ENCODE peak calls at places on chromosomes 3 and 15, in five cellular contexts. E is heart left ventricle, Y is endothelial cell of umbilical vein, N is uterus, I is stomach. X is an unnamed sample.

GRCh38 chr15:75032391-75032790 is 9.0 kb downstream of the PPCDC start:
- DNase-seq in E (no peak), Y (peak), N (no peak), I (no peak), X (no peak)

GRCh38 chr15:22811640-22812039 is 25.2 kb downstream of the NIPA1 start:
- DNase-seq in E (no peak), Y (no peak), N (no peak), I (peak), X (no peak)

GRCh38 chr3:65583203-65583602 is 455.5 kb downstream of the MAGI1 start:
- DNase-seq in E (no peak), Y (no peak), N (no peak), I (no peak), X (no peak)

GRCh38 chr15:33844186-33844585 is 124.1 kb upstream of the CHRM5 start:
- DNase-seq in E (no peak), Y (no peak), N (no peak), I (no peak), X (no peak)

GRCh38 chr3:99627062-99627826 is 11.2 kb upstream of the COL8A1 start:
- DNase-seq in E (no peak), Y (peak), N (no peak), I (no peak), X (no peak)

GRCh38 chr3:156711113-156711512 is 36.7 kb downstream of the TIPARP start:
- DNase-seq in E (no peak), Y (no peak), N (no peak), I (no peak), X (no peak)

GRCh38 chr3:174097686-174098085 is 700.1 kb downstream of the NLGN1 start:
- DNase-seq in E (no peak), Y (no peak), N (no peak), I (no peak), X (no peak)

GRCh38 chr3:57556459-57557087 is 499 bp downstream of the PDE12 start:
- DNase-seq in E (no peak), Y (no peak), N (no peak), I (peak), X (no peak)

GRCh38 chr3:47949979-47950378 is 66.2 kb downstream of the MAP4 start:
- DNase-seq in E (no peak), Y (no peak), N (no peak), I (no peak), X (no peak)

GRCh38 chr3:178181784-178182183 is 354.5 kb upstream of the KCNMB2 start:
- DNase-seq in E (no peak), Y (no peak), N (no peak), I (no peak), X (no peak)

GRCh38 chr3:26460975-26461374 is 161.6 kb upstream of the LRRC3B start:
- DNase-seq in E (no peak), Y (no peak), N (no peak), I (no peak), X (no peak)

GRCh38 chr3:17935217-17935616 is 192.8 kb upstream of the TBC1D5 start:
- DNase-seq in E (no peak), Y (no peak), N (no peak), I (no peak), X (no peak)

GRCh38 chr15:94542391-94542790 is 311.0 kb downstream of the MCTP2 start:
- DNase-seq in E (no peak), Y (no peak), N (no peak), I (no peak), X (no peak)

GRCh38 chr15:95252404-95252803 is 1021.0 kb downstream of the MCTP2 start:
- DNase-seq in E (no peak), Y (peak), N (no peak), I (no peak), X (no peak)

GRCh38 chr3:45170071-45170470 is 23.9 kb upstream of the CDCP1 start:
- DNase-seq in E (peak), Y (no peak), N (no peak), I (no peak), X (no peak)

GRCh38 chr15:93203036-93203435 is 114.0 kb upstream of the RGMA start:
- DNase-seq in E (no peak), Y (no peak), N (no peak), I (no peak), X (no peak)

GRCh38 chr15:74317820-74318375 is 49.5 kb downstream of the CYP11A1 start:
- DNase-seq in E (peak), Y (no peak), N (peak), I (no peak), X (no peak)

GRCh38 chr3:30553641-30554316 is 52.6 kb upstream of the TGFBR2 start:
- DNase-seq in E (no peak), Y (no peak), N (no peak), I (no peak), X (no peak)

GRCh38 chr3:72338942-72339749 is 509.1 kb downstream of the SHQ1 start:
- DNase-seq in E (no peak), Y (peak), N (peak), I (peak), X (no peak)

GRCh38 chr3:67402873-67403272 is 251.5 kb downstream of the SUCLG2 start:
- DNase-seq in E (no peak), Y (no peak), N (no peak), I (no peak), X (no peak)
- TF ChIP-seq CTCF in E (no peak), Y (no peak), N (no peak), I (no peak), X (no peak)

GRCh38 chr3:4979401-4980228 is at the start of gene BHLHE40:
- DNase-seq in E (peak), Y (peak), N (no peak), I (no peak), X (no peak)

GRCh38 chr3:4981688-4982494 is 2.7 kb downstream of the BHLHE40 start:
- DNase-seq in E (no peak), Y (peak), N (no peak), I (no peak), X (no peak)

GRCh38 chr3:4982773-4983738 is 3.8 kb downstream of the BHLHE40 start:
- DNase-seq in E (no peak), Y (peak), N (no peak), I (no peak), X (no peak)

GRCh38 chr3:4980229-4981159 is 1.3 kb downstream of the BHLHE40 start:
- DNase-seq in E (peak), Y (peak), N (peak), I (peak), X (peak)

GRCh38 chr3:4981160-4981687 is 2.0 kb downstream of the BHLHE40 start:
- DNase-seq in E (no peak), Y (peak), N (no peak), I (no peak), X (no peak)
- TF ChIP-seq POLR2A in E (no peak), Y (no peak), N (no peak), I (no peak), X (no peak)

GRCh38 chr15:44023176-44023575 is 171.9 kb downstream of the FRMD5 start:
- DNase-seq in E (no peak), Y (peak), N (no peak), I (no peak), X (no peak)
- TF ChIP-seq CTCF in E (no peak), Y (peak), N (no peak), I (no peak), X (no peak)

GRCh38 chr3:53881691-53882593 is at the start of gene ACTR8:
- DNase-seq in E (peak), Y (peak), N (peak), I (peak), X (peak)
- TF ChIP-seq POLR2A in E (no peak), Y (peak), N (peak), I (peak), X (no peak)

GRCh38 chr15:65081758-65082157 is 5.2 kb downstream of the KBTBD13 start:
- DNase-seq in E (no peak), Y (no peak), N (no peak), I (no peak), X (no peak)

GRCh38 chr15:65085207-65085753 is 8.7 kb downstream of the KBTBD13 start:
- DNase-seq in E (no peak), Y (no peak), N (no peak), I (no peak), X (no peak)

GRCh38 chr15:65084500-65085206 is 8.1 kb downstream of the KBTBD13 start:
- DNase-seq in E (no peak), Y (no peak), N (no peak), I (no peak), X (no peak)

GRCh38 chr15:65082303-65082958 is 5.9 kb downstream of the KBTBD13 start:
- DNase-seq in E (no peak), Y (no peak), N (no peak), I (no peak), X (no peak)

DNA sequence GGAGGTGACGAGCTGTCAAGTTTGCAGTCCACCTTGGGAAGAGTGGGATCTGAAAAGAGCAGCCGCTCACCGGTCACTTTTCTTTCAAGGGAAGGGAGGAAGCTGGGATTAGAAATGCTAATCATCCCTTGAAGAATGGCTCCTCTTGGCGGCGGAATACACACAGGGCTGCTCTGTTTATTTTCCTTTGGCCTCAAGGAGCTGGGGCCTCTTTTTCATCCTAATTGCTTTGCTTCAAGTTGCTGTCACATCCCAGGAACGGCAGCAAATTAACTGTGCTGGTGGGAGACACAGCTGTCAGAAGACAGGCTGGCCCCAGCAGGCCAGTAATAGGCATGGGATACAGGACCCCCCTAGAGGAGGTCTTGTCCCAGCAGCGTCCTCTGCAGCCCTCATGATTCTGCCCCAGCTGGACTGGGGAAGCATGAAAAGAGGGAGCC is 6.7 kb downstream of the KBTBD13 start:
- DNase-seq in E (no peak), Y (no peak), N (peak), I (no peak), X (no peak)
- TF ChIP-seq CTCF in E (no peak), Y (no peak), N (peak), I (no peak), X (no peak)

DNA sequence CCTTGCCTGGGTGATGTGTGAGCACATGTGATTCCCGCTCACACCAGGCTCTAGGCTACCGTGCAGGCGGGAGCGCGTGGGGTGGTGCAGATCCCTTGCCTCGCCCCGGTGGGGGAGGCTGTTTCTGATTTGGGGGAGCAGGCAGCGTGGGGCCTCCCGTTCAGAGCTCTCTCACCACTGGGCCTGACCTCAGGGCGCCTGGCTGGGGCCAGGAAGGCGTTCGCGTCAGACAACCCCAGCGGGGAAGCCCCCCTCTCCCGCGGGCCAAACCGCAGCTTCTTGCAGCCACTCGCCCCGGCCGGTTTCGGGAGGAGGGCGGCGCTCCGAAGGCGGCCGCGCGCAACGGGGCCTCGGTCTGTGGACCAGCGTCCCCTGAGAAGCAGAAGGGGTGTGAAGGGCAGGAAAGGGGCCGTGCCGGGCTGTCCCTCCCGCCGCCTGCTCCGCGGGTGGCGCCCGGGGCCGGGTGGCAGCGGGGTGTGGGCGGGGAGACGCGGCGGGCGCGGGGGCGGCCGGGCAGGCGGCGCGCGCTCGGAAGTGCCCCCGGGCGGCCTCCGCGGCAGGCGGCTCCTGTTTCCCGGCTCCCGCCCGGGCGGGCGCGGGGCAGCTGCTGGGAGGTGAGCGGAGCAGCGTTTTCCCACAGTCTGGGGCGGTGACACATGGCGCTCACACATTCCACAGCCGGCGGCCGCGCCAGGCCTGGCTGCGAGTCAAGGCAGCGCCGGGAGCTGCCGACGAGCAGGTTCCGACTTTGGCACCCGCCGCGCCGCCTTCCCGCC is 65.1 kb upstream of the HES1 start:
- DNase-seq in E (peak), Y (peak), N (peak), I (peak), X (no peak)
- TF ChIP-seq POLR2A in E (no peak), Y (peak), N (no peak), I (no peak), X (no peak)

GRCh38 chr3:163785693-163786092 is 1292.6 kb downstream of the SI start:
- DNase-seq in E (no peak), Y (no peak), N (no peak), I (no peak), X (no peak)
- TF ChIP-seq CTCF in E (no peak), Y (no peak), N (no peak), I (no peak), X (no peak)

X was measured in vagina.